ENCODE peak calls at places on chromosomes 16 and 17, in nine cellular contexts. C is CD4-positive, CD25-positive, alpha-beta regulatory T cell; N is lower lobe of right lung; G is mammary epithelial cell; O is GM12878; E is pancreas; H is prostate gland; M is PC-9; D is effector memory CD4-positive, alpha-beta T cell. Z is an unnamed sample. For H3K36me3, the result is how much of the 10 kb centered on the place peaks cover.

GRCh38 chr17:57685499-57686132 is 59.5 kb downstream of the CCDC182 start:
- DNase-seq in C (no peak), N (no peak), G (no peak), O (no peak), E (no peak), H (no peak), M (no peak), D (no peak), Z (no peak)

GRCh38 chr17:14755002-14755401 is 454.1 kb downstream of the HS3ST3B1 start:
- DNase-seq in C (no peak), N (no peak), G (peak), O (no peak), E (no peak), H (no peak), M (no peak), D (no peak), Z (no peak)

GRCh38 chr17:64139542-64139941 is 9.6 kb upstream of the ERN1 start:
- DNase-seq in C (no peak), N (no peak), G (no peak), O (no peak), E (no peak), H (no peak), M (no peak), D (no peak), Z (no peak)

GRCh38 chr16:7398536-7398935 is 65.9 kb downstream of the RBFOX1 start:
- DNase-seq in C (no peak), N (no peak), G (no peak), O (no peak), E (no peak), H (no peak), M (no peak), D (no peak), Z (no peak)

GRCh38 chr17:76381633-76382304 is 2.6 kb upstream of the SPHK1 start:
- DNase-seq in C (no peak), N (no peak), G (no peak), O (no peak), E (no peak), H (no peak), M (no peak), D (no peak), Z (no peak)

GRCh38 chr16:53372942-53373871 is 61.1 kb upstream of the RBL2 start:
- DNase-seq in C (peak), N (peak), G (peak), O (no peak), E (peak), H (peak), M (peak), D (peak), Z (peak)

GRCh38 chr17:18038861-18039534 is at the start of the genes ATPAF2 and GID4:
- DNase-seq in C (peak), N (peak), G (peak), O (peak), E (peak), H (peak), M (peak), D (peak), Z (peak)

GRCh38 chr16:67104845-67105244 is 4.9 kb upstream of the PHAF1 start:
- DNase-seq in C (no peak), N (no peak), G (no peak), O (no peak), E (no peak), H (peak), M (peak), D (no peak), Z (no peak)

GRCh38 chr17:66885417-66885816 is 50.5 kb downstream of the CACNG5 start:
- DNase-seq in C (no peak), N (no peak), G (no peak), O (no peak), E (no peak), H (no peak), M (no peak), D (no peak), Z (no peak)

GRCh38 chr16:79169239-79169638 is 431.3 kb downstream of the MAF start:
- DNase-seq in C (no peak), N (no peak), G (no peak), O (no peak), E (no peak), H (no peak), M (no peak), D (no peak), Z (no peak)

GRCh38 chr16:10376229-10376628 is 9.6 kb upstream of the ATF7IP2 start:
- DNase-seq in C (no peak), N (no peak), G (no peak), O (no peak), E (no peak), H (no peak), M (no peak), D (no peak), Z (no peak)

GRCh38 chr17:31202968-31203367 is 94.1 kb downstream of the OMG start:
- DNase-seq in C (no peak), N (peak), G (no peak), O (no peak), E (no peak), H (no peak), M (no peak), D (no peak), Z (no peak)
- H3K36me3 ChIP-seq in C (under half), N (under half), G (under half), O (under half), E (under half), H (under half), M (under half), D (under half), Z (under half)

GRCh38 chr17:4261452-4261851 is 2.3 kb downstream of the ANKFY1 start:
- DNase-seq in C (no peak), N (no peak), G (no peak), O (no peak), E (no peak), H (no peak), M (no peak), D (no peak), Z (no peak)

GRCh38 chr17:4266550-4266949 is 2.8 kb upstream of the ANKFY1 start:
- DNase-seq in C (no peak), N (no peak), G (no peak), O (no peak), E (no peak), H (no peak), M (no peak), D (no peak), Z (no peak)

GRCh38 chr17:4267402-4267801 is 3.6 kb upstream of the ANKFY1 start:
- DNase-seq in C (no peak), N (no peak), G (no peak), O (no peak), E (no peak), H (no peak), M (no peak), D (no peak), Z (no peak)

GRCh38 chr17:4258867-4259266 is 4.9 kb downstream of the ANKFY1 start:
- DNase-seq in C (no peak), N (no peak), G (no peak), O (no peak), E (no peak), H (no peak), M (no peak), D (no peak), Z (no peak)

DNA sequence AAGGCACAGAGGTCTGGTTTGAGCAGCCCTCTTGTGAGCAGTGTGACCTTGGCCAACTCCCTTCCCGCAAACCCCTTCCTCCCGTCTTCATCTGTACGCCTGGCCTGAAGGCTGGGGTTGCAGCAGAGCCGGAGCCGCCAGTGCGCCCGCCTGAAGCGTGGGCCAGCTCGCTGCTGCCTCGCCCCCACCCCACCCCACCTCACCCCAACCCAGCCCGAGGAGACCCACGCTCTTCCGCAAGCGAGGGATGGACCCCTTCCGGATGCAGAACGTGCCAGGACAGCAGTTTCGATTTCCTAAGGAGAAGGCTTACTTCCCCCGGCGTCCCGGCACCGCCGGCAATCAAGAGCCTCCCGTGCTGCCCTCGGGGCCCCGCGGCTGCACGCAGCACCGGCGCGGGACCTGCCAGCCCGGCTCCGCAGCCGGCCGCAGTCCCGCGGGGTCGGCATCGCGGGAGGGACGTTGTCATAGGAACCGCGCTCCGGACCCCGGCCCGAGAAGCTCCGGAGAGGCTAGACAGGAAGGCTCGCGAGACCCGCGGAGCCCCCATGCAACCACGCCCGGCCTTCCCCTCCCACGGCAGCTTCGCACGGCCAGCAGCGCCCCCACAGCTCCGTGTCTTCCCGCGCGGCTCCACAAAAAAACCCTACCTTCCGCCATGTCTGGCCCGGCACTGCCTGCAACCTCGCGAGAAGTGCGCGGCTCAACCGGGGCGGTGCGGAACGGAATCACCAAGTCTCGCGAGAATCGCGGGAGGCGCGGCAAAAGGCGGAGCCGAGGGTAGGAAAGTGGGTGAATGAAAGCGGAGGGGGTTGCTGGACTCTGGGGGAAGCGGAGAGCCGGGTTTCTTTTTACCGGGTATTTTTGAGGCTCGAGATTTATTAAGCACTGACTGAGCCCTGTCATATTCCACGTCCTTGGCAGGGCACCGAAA is at the start of gene ANKFY1:
- DNase-seq in C (peak), N (peak), G (peak), O (peak), E (peak), H (peak), M (peak), D (peak), Z (peak)
- H3K4me3 ChIP-seq in C (peak), N (peak), G (peak), O (peak), E (peak), H (peak), M (peak), D (peak), Z (peak)

GRCh38 chr16:57028086-57028485 is 38.7 kb downstream of the NLRC5 start:
- DNase-seq in C (no peak), N (no peak), G (peak), O (no peak), E (no peak), H (no peak), M (peak), D (no peak), Z (no peak)
- H3K36me3 ChIP-seq in C (half or more), N (under half), G (under half), O (under half), E (under half), H (under half), M (under half), D (half or more), Z (under half)

GRCh38 chr16:56880685-56881084 is 15.7 kb downstream of the SLC12A3 start:
- DNase-seq in C (no peak), N (no peak), G (no peak), O (no peak), E (no peak), H (no peak), M (no peak), D (no peak), Z (no peak)
- H3K4me3 ChIP-seq in C (no peak), N (no peak), G (no peak), O (no peak), E (no peak), H (no peak), M (no peak), D (no peak), Z (no peak)

GRCh38 chr16:64964126-64964540 is 157.7 kb downstream of the CDH11 start:
- DNase-seq in C (no peak), N (no peak), G (no peak), O (no peak), E (no peak), H (no peak), M (no peak), D (no peak), Z (no peak)

GRCh38 chr16:64957246-64957645 is 164.6 kb downstream of the CDH11 start:
- DNase-seq in C (no peak), N (no peak), G (no peak), O (no peak), E (no peak), H (no peak), M (no peak), D (no peak), Z (no peak)

GRCh38 chr16:64962786-64963185 is 159.1 kb downstream of the CDH11 start:
- DNase-seq in C (no peak), N (no peak), G (no peak), O (no peak), E (no peak), H (no peak), M (no peak), D (no peak), Z (no peak)
- H3K36me3 ChIP-seq in C (under half), N (under half), G (under half), O (under half), E (under half), H (under half), M (under half), D (under half), Z (under half)

GRCh38 chr17:77635176-77635575 is 323.3 kb upstream of the TNRC6C start:
- DNase-seq in C (no peak), N (no peak), G (no peak), O (no peak), E (no peak), H (no peak), M (no peak), D (no peak), Z (no peak)
- H3K4me3 ChIP-seq in C (no peak), N (no peak), G (no peak), O (no peak), E (no peak), H (no peak), M (no peak), D (no peak), Z (no peak)

GRCh38 chr17:51036084-51036483 is 84.6 kb downstream of the SPAG9 start:
- DNase-seq in C (no peak), N (no peak), G (no peak), O (no peak), E (no peak), H (no peak), M (no peak), D (no peak), Z (no peak)

GRCh38 chr17:51035436-51035835 is 85.2 kb downstream of the SPAG9 start:
- DNase-seq in C (no peak), N (no peak), G (peak), O (no peak), E (no peak), H (no peak), M (no peak), D (no peak), Z (no peak)

GRCh38 chr17:51032850-51033249 is 87.8 kb downstream of the SPAG9 start:
- DNase-seq in C (no peak), N (no peak), G (no peak), O (no peak), E (no peak), H (no peak), M (no peak), D (no peak), Z (no peak)

GRCh38 chr17:51029568-51030463 is 90.9 kb downstream of the SPAG9 start:
- DNase-seq in C (no peak), N (no peak), G (no peak), O (no peak), E (no peak), H (no peak), M (no peak), D (no peak), Z (peak)

DNA sequence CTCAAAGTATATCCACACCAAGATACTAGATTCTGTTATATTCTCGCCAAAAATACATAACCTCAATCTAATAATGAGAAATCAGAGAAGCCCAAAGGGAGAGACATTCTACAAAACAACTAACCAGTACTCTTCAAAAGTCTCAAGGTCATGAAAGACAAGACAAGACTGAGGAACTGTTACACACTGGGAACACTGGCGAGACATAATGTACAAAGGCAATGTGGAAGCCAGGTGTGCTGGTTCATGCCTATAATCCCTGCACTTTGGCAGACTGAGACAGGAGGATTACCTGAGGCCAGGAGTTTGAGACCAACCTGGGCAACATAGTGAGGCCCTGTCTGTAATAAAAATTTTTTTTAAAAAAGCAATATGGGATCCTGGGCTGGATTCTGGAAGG is 85.9 kb downstream of the SPAG9 start:
- DNase-seq in C (no peak), N (no peak), G (no peak), O (no peak), E (no peak), H (no peak), M (no peak), D (no peak), Z (no peak)
- H3K36me3 ChIP-seq in C (under half), N (under half), G (under half), O (under half), E (under half), H (under half), M (under half), D (under half), Z (under half)

Z was measured in GM06990.